ENCODE peak calls at places on chromosomes 3 and 15, in ten cellular contexts. M, L, P, N, H, Y, K, W, E and J are unnamed samples.
A peak's percentile ranks its signal among the peaks of the same experiment; 100 is the strongest.

GRCh38 chr15:92907880-92908279 is 7.8 kb downstream of the CHD2 start:
- DNase-seq in M (peak; percentile 55), L (no peak), P (no peak), N (peak; percentile 78), H (no peak), Y (peak; percentile 25), K (no peak), W (no peak), E (no peak), J (peak; percentile 58)

GRCh38 chr15:67741313-67741712 is 84.0 kb upstream of the SKOR1 start:
- DNase-seq in M (no peak), L (no peak), P (no peak), N (no peak), H (no peak), Y (no peak), K (no peak), W (no peak), E (no peak), J (no peak)

GRCh38 chr3:166453472-166453871 is 616.2 kb upstream of the BCHE start:
- DNase-seq in M (no peak), L (no peak), P (no peak), N (no peak), H (no peak), Y (no peak), K (no peak), W (no peak), E (no peak), J (no peak)

GRCh38 chr3:50523170-50523865 is 19.9 kb upstream of the CACNA2D2 start:
- DNase-seq in M (no peak), L (no peak), P (no peak), N (no peak), H (no peak), Y (no peak), K (no peak), W (no peak), E (no peak), J (no peak)

GRCh38 chr3:27657404-27657803 is 64.7 kb downstream of the EOMES start:
- DNase-seq in M (no peak), L (no peak), P (no peak), N (no peak), H (no peak), Y (no peak), K (no peak), W (no peak), E (no peak), J (no peak)

GRCh38 chr3:129688310-129688895 is 81.9 kb upstream of the PLXND1 start:
- DNase-seq in M (no peak), L (no peak), P (no peak), N (peak; percentile 82), H (peak; percentile 47), Y (no peak), K (no peak), W (peak; percentile 81), E (no peak), J (peak; percentile 91)

GRCh38 chr3:159018341-159018740 is 216.5 kb downstream of the MFSD1 start:
- DNase-seq in M (no peak), L (no peak), P (no peak), N (no peak), H (no peak), Y (no peak), K (no peak), W (no peak), E (no peak), J (no peak)

GRCh38 chr3:122952509-122952908 is 75.1 kb downstream of the SEMA5B start:
- DNase-seq in M (no peak), L (no peak), P (no peak), N (peak; percentile 30), H (peak; percentile 41), Y (no peak), K (no peak), W (no peak), E (peak; percentile 3), J (no peak)

GRCh38 chr3:63167113-63167512 is 111.0 kb upstream of the SYNPR start:
- DNase-seq in M (no peak), L (no peak), P (no peak), N (no peak), H (no peak), Y (no peak), K (no peak), W (no peak), E (no peak), J (no peak)

GRCh38 chr15:69813881-69814280 is 283.8 kb downstream of the TLE3 start:
- DNase-seq in M (no peak), L (no peak), P (no peak), N (no peak), H (no peak), Y (no peak), K (no peak), W (no peak), E (no peak), J (no peak)

GRCh38 chr3:20185364-20185732 is 658 bp downstream of the SGO1 start:
- DNase-seq in M (no peak), L (no peak), P (peak; percentile 10), N (no peak), H (peak; percentile 24), Y (no peak), K (no peak), W (no peak), E (peak; percentile 45), J (no peak)

GRCh38 chr15:64599716-64600115 is 139.3 kb downstream of the ZNF609 start:
- DNase-seq in M (no peak), L (no peak), P (no peak), N (no peak), H (no peak), Y (no peak), K (no peak), W (no peak), E (no peak), J (no peak)

GRCh38 chr3:168989396-168989795 is 674.1 kb downstream of the MECOM start:
- DNase-seq in M (no peak), L (no peak), P (no peak), N (no peak), H (no peak), Y (no peak), K (no peak), W (no peak), E (no peak), J (peak; percentile 7)

GRCh38 chr3:160830792-160831191 is 74.8 kb downstream of the PPM1L start:
- DNase-seq in M (no peak), L (no peak), P (no peak), N (no peak), H (peak; percentile 11), Y (no peak), K (no peak), W (no peak), E (no peak), J (no peak)

GRCh38 chr15:92083190-92083589 is 229.7 kb downstream of the SLCO3A1 start:
- DNase-seq in M (no peak), L (no peak), P (no peak), N (no peak), H (no peak), Y (no peak), K (no peak), W (no peak), E (no peak), J (no peak)

GRCh38 chr15:58203537-58203936 is 65.4 kb downstream of the AQP9 start:
- DNase-seq in M (peak; percentile 96), L (no peak), P (no peak), N (no peak), H (no peak), Y (no peak), K (no peak), W (no peak), E (no peak), J (peak; percentile 21)

GRCh38 chr3:44092497-44092896 is 149.2 kb upstream of the TOPAZ1 start:
- DNase-seq in M (no peak), L (no peak), P (no peak), N (no peak), H (no peak), Y (no peak), K (no peak), W (no peak), E (no peak), J (no peak)

GRCh38 chr3:59935025-59935424 is 885.2 kb upstream of the CFAP20DC start:
- DNase-seq in M (no peak), L (no peak), P (peak; percentile 9), N (no peak), H (no peak), Y (no peak), K (no peak), W (no peak), E (no peak), J (no peak)